ENCODE peak calls at places on chromosomes 16 and 17, in seven cellular contexts. F is stimulated activated CD8-positive, alpha-beta memory T cell treated with anti-CD3 and anti-CD28 coated beads, Interleukin-7, amount 100 ng/mL, for 24 hours; T is heart right ventricle; N is sciatic nerve; R is nephron progenitor cell; H is dorsolateral prefrontal cortex; W is NCI-H2081 treated with DMSO at 0.1 percent for 48 hours. Z is an unnamed sample.

GRCh38 chr17:68462381-68463210 is 5.3 kb upstream of the WIPI1 start:
- DNase-seq in H (peak; percentile 51), T (peak; percentile 79), N (peak; percentile 70), F (peak; percentile 26), R (peak; percentile 70), W (peak; percentile 56), Z (peak; percentile 38)

GRCh38 chr16:83258366-83258765 is 549.4 kb upstream of the HSBP1 start:
- DNase-seq in F (no peak), T (no peak), H (no peak), R (no peak), N (no peak), W (no peak), Z (no peak)

GRCh38 chr17:35433075-35433894 is 985 bp upstream of the SLFN12 start:
- DNase-seq in W (no peak), N (peak; percentile 76), H (no peak), R (peak; percentile 18), F (no peak), T (peak; percentile 84), Z (peak; percentile 100)

GRCh38 chr16:2149630-2150417 is 1.4 kb downstream of the RAB26 start:
- DNase-seq in R (no peak), T (no peak), H (no peak), N (no peak), F (no peak), W (no peak), Z (no peak)

GRCh38 chr16:52573365-52574104 is 26.6 kb upstream of the TOX3 start:
- DNase-seq in H (no peak), R (no peak), W (no peak), F (no peak), N (no peak), T (no peak), Z (no peak)

GRCh38 chr17:69448431-69449102 is 34.1 kb downstream of the MAP2K6 start:
- DNase-seq in N (no peak), W (no peak), H (peak; percentile 70), R (peak; percentile 65), T (no peak), F (no peak), Z (peak; percentile 92)

GRCh38 chr16:66741131-66741900 is 10.1 kb downstream of the DYNC1LI2 start:
- DNase-seq in F (no peak), T (peak; percentile 97), W (no peak), H (peak; percentile 93), R (no peak), N (peak; percentile 91), Z (no peak)

GRCh38 chr17:46943218-46943510 is 20.2 kb downstream of the GOSR2 start:
- DNase-seq in F (no peak), T (no peak), W (no peak), R (no peak), N (no peak), H (no peak), Z (no peak)

GRCh38 chr16:80806957-80807356 is 2.6 kb upstream of the CDYL2 start:
- DNase-seq in W (no peak), F (peak; percentile 24), H (no peak), T (no peak), R (no peak), N (no peak), Z (no peak)

GRCh38 chr16:67407176-67407787 is 9.0 kb downstream of the ZDHHC1 start:
- DNase-seq in W (no peak), H (no peak), N (no peak), T (no peak), F (no peak), R (no peak), Z (no peak)

GRCh38 chr17:65366102-65366844 is 195.2 kb downstream of the AXIN2 start:
- DNase-seq in T (no peak), H (no peak), F (peak; percentile 29), R (no peak), W (no peak), N (no peak), Z (no peak)

GRCh38 chr16:46884513-46885293 is 541 bp downstream of the GPT2 start:
- DNase-seq in T (no peak), R (peak; percentile 42), H (peak; percentile 62), N (no peak), F (no peak), W (no peak), Z (no peak)

Z was measured in iPS DF 19.7.